ENCODE peak calls at places on chromosomes 4 and X, in five cellular contexts. F, D, A, T and E are unnamed samples.

GRCh38 chr4:164572877-164573279 is 181.1 kb upstream of the SMIM31 start:
- DNase-seq in F (no peak), D (no peak), A (no peak), T (no peak), E (no peak)

GRCh38 chr4:36471903-36472302 is 190.5 kb downstream of the DTHD1 start:
- DNase-seq in F (no peak), D (no peak), A (no peak), T (no peak), E (no peak)

GRCh38 chr4:97367878-97368277 is 775.4 kb downstream of the STPG2 start:
- DNase-seq in F (no peak), D (no peak), A (no peak), T (no peak), E (no peak)

GRCh38 chrX:31251336-31251735 is 179.5 kb upstream of the FTHL17 start:
- DNase-seq in F (no peak), D (no peak), A (no peak), T (no peak), E (no peak)

GRCh38 chr4:15587649-15588048 is 67.5 kb downstream of the FBXL5 start:
- DNase-seq in F (no peak), D (no peak), A (no peak), T (no peak), E (no peak)

GRCh38 chrX:2449135-2449886 is 51.5 kb downstream of the DHRSX start:
- DNase-seq in F (no peak), D (no peak), A (no peak), T (no peak), E (no peak)

GRCh38 chrX:30706216-30706775 is 53.1 kb downstream of the GK start:
- DNase-seq in F (no peak), D (no peak), A (no peak), T (no peak), E (no peak)

GRCh38 chrX:116436358-116436816 is at the start of gene SLC6A14:
- DNase-seq in F (no peak), D (no peak), A (no peak), T (no peak), E (no peak)

GRCh38 chr4:159366966-159367365 is 264.1 kb downstream of the RAPGEF2 start:
- DNase-seq in F (no peak), D (no peak), A (no peak), T (no peak), E (no peak)

GRCh38 chr4:6180841-6181631 is 19.3 kb downstream of the JAKMIP1 start:
- DNase-seq in F (no peak), D (peak), A (no peak), T (no peak), E (peak)